ENCODE peak calls at places on chromosomes 1 and 21, in five cellular contexts. One of them, this sample, is unnamed.

GRCh38 chr1:2148691-2149090 is 45.9 kb downstream of the FAAP20 start:
- DNase-seq in GM12878: no peak
- DNase-seq in HEK293T: no peak
- DNase-seq in H1: no peak
- DNase-seq in NT2/D1: no peak
- DNase-seq in this sample: no peak

GRCh38 chr1:54010415-54011117 is 7.4 kb downstream of the LDLRAD1 start:
- DNase-seq in GM12878: no peak
- DNase-seq in HEK293T: no peak
- DNase-seq in H1: no peak
- DNase-seq in NT2/D1: no peak
- DNase-seq in this sample: no peak

GRCh38 chr1:91851130-91852010 is 34.6 kb downstream of the TGFBR3 start:
- DNase-seq in GM12878: no peak
- DNase-seq in HEK293T: peak
- DNase-seq in H1: no peak
- DNase-seq in NT2/D1: no peak
- DNase-seq in this sample: no peak

GRCh38 chr1:151819951-151820623 is 11.5 kb downstream of the RORC start:
- DNase-seq in GM12878: no peak
- DNase-seq in HEK293T: no peak
- DNase-seq in H1: no peak
- DNase-seq in NT2/D1: no peak
- DNase-seq in this sample: no peak

GRCh38 chr21:43573921-43574320 is 85.4 kb downstream of the HSF2BP start:
- DNase-seq in GM12878: no peak
- DNase-seq in HEK293T: no peak
- DNase-seq in H1: no peak
- DNase-seq in NT2/D1: no peak
- DNase-seq in this sample: no peak

GRCh38 chr1:184513966-184514365 is 127.1 kb downstream of the C1orf21 start:
- DNase-seq in GM12878: no peak
- DNase-seq in HEK293T: no peak
- DNase-seq in H1: no peak
- DNase-seq in NT2/D1: no peak
- DNase-seq in this sample: no peak

GRCh38 chr1:211650922-211651303 is 24.5 kb downstream of the NEK2 start:
- DNase-seq in GM12878: no peak
- DNase-seq in HEK293T: no peak
- DNase-seq in H1: no peak
- DNase-seq in NT2/D1: no peak
- DNase-seq in this sample: no peak

GRCh38 chr1:220670365-220670764 is 19.8 kb upstream of the C1orf115 start:
- DNase-seq in GM12878: no peak
- DNase-seq in HEK293T: no peak
- DNase-seq in H1: no peak
- DNase-seq in NT2/D1: no peak
- DNase-seq in this sample: no peak

GRCh38 chr1:108712605-108713150 is at the start of gene FNDC7:
- DNase-seq in GM12878: no peak
- DNase-seq in HEK293T: no peak
- DNase-seq in H1: no peak
- DNase-seq in NT2/D1: no peak
- DNase-seq in this sample: no peak

GRCh38 chr1:109274533-109275476 is 8.1 kb downstream of the PSRC1 start:
- DNase-seq in GM12878: no peak
- DNase-seq in HEK293T: no peak
- DNase-seq in H1: no peak
- DNase-seq in NT2/D1: no peak
- DNase-seq in this sample: peak

GRCh38 chr1:44894591-44894990 is 51.5 kb upstream of the PTCH2 start:
- DNase-seq in GM12878: no peak
- DNase-seq in HEK293T: no peak
- DNase-seq in H1: no peak
- DNase-seq in NT2/D1: no peak
- DNase-seq in this sample: no peak

GRCh38 chr1:160956966-160957365 is 2.4 kb upstream of the ITLN2 start:
- DNase-seq in GM12878: no peak
- DNase-seq in HEK293T: no peak
- DNase-seq in H1: no peak
- DNase-seq in NT2/D1: no peak
- DNase-seq in this sample: no peak

GRCh38 chr1:153678519-153679336 is at the start of gene NPR1:
- DNase-seq in GM12878: no peak
- DNase-seq in HEK293T: no peak
- DNase-seq in H1: no peak
- DNase-seq in NT2/D1: no peak
- DNase-seq in this sample: no peak

GRCh38 chr1:100036718-100037664 is 67.2 kb downstream of the SLC35A3 start:
- DNase-seq in GM12878: no peak
- DNase-seq in HEK293T: peak
- DNase-seq in H1: no peak
- DNase-seq in NT2/D1: no peak
- DNase-seq in this sample: peak

GRCh38 chr1:111179968-111180533 is 20.4 kb downstream of the DENND2D start:
- DNase-seq in GM12878: no peak
- DNase-seq in HEK293T: no peak
- DNase-seq in H1: no peak
- DNase-seq in NT2/D1: no peak
- DNase-seq in this sample: no peak

GRCh38 chr1:115534106-115534505 is 107.7 kb upstream of the VANGL1 start:
- DNase-seq in GM12878: no peak
- DNase-seq in HEK293T: no peak
- DNase-seq in H1: no peak
- DNase-seq in NT2/D1: no peak
- DNase-seq in this sample: no peak

GRCh38 chr21:17733209-17733608 is 85.9 kb downstream of the C21orf91 start:
- DNase-seq in GM12878: no peak
- DNase-seq in HEK293T: no peak
- DNase-seq in H1: no peak
- DNase-seq in NT2/D1: no peak
- DNase-seq in this sample: no peak

GRCh38 chr1:198913667-198914066 is 274.8 kb downstream of the PTPRC start:
- DNase-seq in GM12878: no peak
- DNase-seq in HEK293T: no peak
- DNase-seq in H1: no peak
- DNase-seq in NT2/D1: no peak
- DNase-seq in this sample: no peak

GRCh38 chr1:37255111-37255795 is 219.1 kb upstream of the ZC3H12A start:
- DNase-seq in GM12878: no peak
- DNase-seq in HEK293T: peak
- DNase-seq in H1: peak
- DNase-seq in NT2/D1: peak
- DNase-seq in this sample: no peak

GRCh38 chr1:163170975-163171676 is 31.6 kb downstream of the RGS5 start:
- DNase-seq in GM12878: no peak
- DNase-seq in HEK293T: peak
- DNase-seq in H1: no peak
- DNase-seq in NT2/D1: no peak
- DNase-seq in this sample: no peak

GRCh38 chr1:41888756-41889155 is 30.0 kb downstream of the HIVEP3 start:
- DNase-seq in GM12878: no peak
- DNase-seq in HEK293T: no peak
- DNase-seq in H1: no peak
- DNase-seq in NT2/D1: no peak
- DNase-seq in this sample: no peak

DNA sequence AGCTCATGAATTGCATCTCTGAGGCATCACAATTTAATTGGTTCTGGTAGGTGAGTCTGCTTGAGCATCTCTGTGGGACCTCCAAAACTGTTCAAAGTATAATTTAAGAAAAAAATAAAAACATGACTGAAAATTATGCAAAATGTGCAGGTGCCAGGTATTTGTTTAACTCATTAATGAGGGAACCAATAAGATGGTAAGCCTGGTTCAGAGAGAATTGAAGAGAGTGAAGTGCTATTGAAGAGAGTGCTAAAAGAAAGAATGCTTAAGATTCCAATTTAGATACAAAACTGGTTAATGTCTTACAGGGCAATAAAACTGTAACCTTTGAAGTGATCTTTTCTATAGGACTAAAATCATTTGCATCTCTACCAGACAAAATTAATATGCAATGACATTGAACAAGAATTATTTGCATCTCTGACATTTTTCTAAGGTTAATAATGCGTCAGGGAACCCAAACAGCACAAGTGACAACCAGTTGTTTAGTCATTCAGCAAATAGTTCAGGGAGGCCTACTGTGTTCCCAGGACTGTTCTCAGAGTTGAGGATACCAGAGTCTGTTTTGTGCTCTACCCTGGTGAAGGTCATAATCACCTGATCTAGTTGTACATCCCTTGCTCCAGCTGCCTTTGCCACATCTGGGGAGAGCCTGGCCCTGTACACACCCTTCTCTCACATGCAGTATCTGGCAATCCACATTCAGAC is 183.5 kb downstream of the PATJ start:
- DNase-seq in GM12878: no peak
- DNase-seq in HEK293T: no peak
- DNase-seq in H1: no peak
- DNase-seq in NT2/D1: no peak
- DNase-seq in this sample: no peak
- TF ChIP-seq SUZ12 in GM12878: no peak
- TF ChIP-seq SUZ12 in HEK293T: no peak
- TF ChIP-seq SUZ12 in H1: no peak
- TF ChIP-seq SUZ12 in NT2/D1: no peak
- TF ChIP-seq SUZ12 in this sample: no peak

GRCh38 chr1:172449012-172449584 is 5.2 kb upstream of the PIGC start:
- DNase-seq in GM12878: no peak
- DNase-seq in HEK293T: no peak
- DNase-seq in H1: no peak
- DNase-seq in NT2/D1: no peak
- DNase-seq in this sample: peak

GRCh38 chr1:172450524-172450885 is 6.6 kb upstream of the PIGC start:
- DNase-seq in GM12878: no peak
- DNase-seq in HEK293T: no peak
- DNase-seq in H1: no peak
- DNase-seq in NT2/D1: no peak
- DNase-seq in this sample: peak

GRCh38 chr1:172449585-172450523 is 6.0 kb upstream of the PIGC start:
- DNase-seq in GM12878: no peak
- DNase-seq in HEK293T: peak
- DNase-seq in H1: peak
- DNase-seq in NT2/D1: peak
- DNase-seq in this sample: peak

GRCh38 chr1:172452536-172453159 is 8.8 kb upstream of the PIGC start:
- DNase-seq in GM12878: no peak
- DNase-seq in HEK293T: no peak
- DNase-seq in H1: no peak
- DNase-seq in NT2/D1: no peak
- DNase-seq in this sample: peak

DNA sequence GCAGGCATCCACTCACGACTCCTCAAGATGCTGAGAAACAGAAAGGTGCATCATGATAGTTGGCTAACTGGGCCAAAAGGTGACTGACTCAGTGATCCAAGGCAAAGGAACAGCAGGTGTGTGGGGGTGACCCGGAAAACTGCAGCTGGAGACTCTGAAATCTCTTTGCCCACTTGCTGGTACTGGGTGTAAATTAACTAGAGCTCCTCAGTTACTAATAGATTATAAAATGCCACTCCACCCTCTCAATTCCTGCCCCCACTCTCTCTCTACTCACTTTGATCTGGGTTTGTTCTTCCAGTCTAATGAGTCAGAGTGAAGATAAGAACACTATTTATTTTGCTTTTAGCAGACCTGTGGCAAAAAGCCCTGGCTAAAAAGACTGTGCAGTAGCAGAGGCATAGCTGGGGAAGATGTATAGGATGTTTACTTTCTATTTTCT is 7.2 kb upstream of the PIGC start:
- DNase-seq in GM12878: no peak
- DNase-seq in HEK293T: no peak
- DNase-seq in H1: no peak
- DNase-seq in NT2/D1: no peak
- DNase-seq in this sample: peak
- TF ChIP-seq SUZ12 in GM12878: no peak
- TF ChIP-seq SUZ12 in HEK293T: no peak
- TF ChIP-seq SUZ12 in H1: no peak
- TF ChIP-seq SUZ12 in NT2/D1: no peak
- TF ChIP-seq SUZ12 in this sample: no peak

GRCh38 chr1:218878369-218878768 is 295.3 kb upstream of the LYPLAL1 start:
- DNase-seq in GM12878: no peak
- DNase-seq in HEK293T: no peak
- DNase-seq in H1: no peak
- DNase-seq in NT2/D1: no peak
- DNase-seq in this sample: no peak
- TF ChIP-seq SUZ12 in GM12878: no peak
- TF ChIP-seq SUZ12 in HEK293T: no peak
- TF ChIP-seq SUZ12 in H1: no peak
- TF ChIP-seq SUZ12 in NT2/D1: no peak
- TF ChIP-seq SUZ12 in this sample: no peak

GRCh38 chr1:248013229-248013710 is at the start of gene OR2L5:
- DNase-seq in GM12878: no peak
- DNase-seq in HEK293T: no peak
- DNase-seq in H1: no peak
- DNase-seq in NT2/D1: no peak
- DNase-seq in this sample: no peak
- TF ChIP-seq SUZ12 in GM12878: no peak
- TF ChIP-seq SUZ12 in HEK293T: no peak
- TF ChIP-seq SUZ12 in H1: no peak
- TF ChIP-seq SUZ12 in NT2/D1: no peak
- TF ChIP-seq SUZ12 in this sample: no peak

This sample was measured in HepG2.